ENCODE peak calls at places on chromosome 5, in nine cellular contexts. One of them, this sample, is unnamed. For H3K36me3, the result is how much of the 10 kb centered on the place peaks cover.

GRCh38 chr5:73694089-73694488 is 68.1 kb downstream of the ARHGEF28 start:
- DNase-seq in PC-9: no peak
- DNase-seq in aorta: no peak
- DNase-seq in psoas muscle: no peak
- DNase-seq in astrocyte: no peak
- DNase-seq in pancreas: no peak
- DNase-seq in cardiac muscle cell: peak
- DNase-seq in iPS DF 6.9: no peak
- DNase-seq in heart right ventricle: no peak
- DNase-seq in this sample: no peak

GRCh38 chr5:82591021-82591515 is 312.9 kb upstream of the RPS23 start:
- DNase-seq in PC-9: no peak
- DNase-seq in aorta: no peak
- DNase-seq in psoas muscle: no peak
- DNase-seq in astrocyte: peak
- DNase-seq in pancreas: no peak
- DNase-seq in cardiac muscle cell: no peak
- DNase-seq in iPS DF 6.9: no peak
- DNase-seq in heart right ventricle: no peak
- DNase-seq in this sample: no peak

GRCh38 chr5:77426670-77427069 is 65.4 kb downstream of the WDR41 start:
- DNase-seq in PC-9: peak
- DNase-seq in aorta: no peak
- DNase-seq in psoas muscle: no peak
- DNase-seq in astrocyte: peak
- DNase-seq in pancreas: no peak
- DNase-seq in cardiac muscle cell: peak
- DNase-seq in iPS DF 6.9: no peak
- DNase-seq in heart right ventricle: no peak
- DNase-seq in this sample: no peak

GRCh38 chr5:135223404-135223803 is 175.6 kb downstream of the MACROH2A1 start:
- DNase-seq in PC-9: no peak
- DNase-seq in aorta: no peak
- DNase-seq in psoas muscle: no peak
- DNase-seq in astrocyte: no peak
- DNase-seq in pancreas: no peak
- DNase-seq in cardiac muscle cell: no peak
- DNase-seq in iPS DF 6.9: no peak
- DNase-seq in heart right ventricle: no peak
- DNase-seq in this sample: peak

GRCh38 chr5:41763537-41763936 is 106.7 kb downstream of the OXCT1 start:
- DNase-seq in PC-9: no peak
- DNase-seq in aorta: no peak
- DNase-seq in psoas muscle: no peak
- DNase-seq in astrocyte: no peak
- DNase-seq in pancreas: no peak
- DNase-seq in cardiac muscle cell: peak
- DNase-seq in iPS DF 6.9: no peak
- DNase-seq in heart right ventricle: no peak
- DNase-seq in this sample: no peak

GRCh38 chr5:2659071-2659470 is 92.4 kb downstream of the IRX2 start:
- DNase-seq in PC-9: no peak
- DNase-seq in aorta: no peak
- DNase-seq in psoas muscle: no peak
- DNase-seq in astrocyte: peak
- DNase-seq in pancreas: no peak
- DNase-seq in cardiac muscle cell: no peak
- DNase-seq in iPS DF 6.9: no peak
- DNase-seq in heart right ventricle: no peak
- DNase-seq in this sample: peak

GRCh38 chr5:80069918-80070318 is 34.8 kb downstream of the THBS4 start:
- DNase-seq in PC-9: no peak
- DNase-seq in aorta: no peak
- DNase-seq in psoas muscle: no peak
- DNase-seq in astrocyte: no peak
- DNase-seq in pancreas: no peak
- DNase-seq in cardiac muscle cell: peak
- DNase-seq in iPS DF 6.9: no peak
- DNase-seq in heart right ventricle: peak
- DNase-seq in this sample: no peak

GRCh38 chr5:172090976-172091547 is 84.6 kb upstream of the FBXW11 start:
- DNase-seq in PC-9: no peak
- DNase-seq in aorta: peak
- DNase-seq in psoas muscle: no peak
- DNase-seq in astrocyte: no peak
- DNase-seq in pancreas: no peak
- DNase-seq in cardiac muscle cell: no peak
- DNase-seq in iPS DF 6.9: no peak
- DNase-seq in heart right ventricle: no peak
- DNase-seq in this sample: peak

GRCh38 chr5:174419523-174420132 is 304.8 kb upstream of the MSX2 start:
- DNase-seq in PC-9: peak
- DNase-seq in aorta: peak
- DNase-seq in psoas muscle: peak
- DNase-seq in astrocyte: peak
- DNase-seq in pancreas: peak
- DNase-seq in cardiac muscle cell: peak
- DNase-seq in iPS DF 6.9: peak
- DNase-seq in heart right ventricle: peak
- DNase-seq in this sample: peak

GRCh38 chr5:11602298-11602697 is 301.9 kb downstream of the CTNND2 start:
- DNase-seq in PC-9: no peak
- DNase-seq in aorta: no peak
- DNase-seq in psoas muscle: no peak
- DNase-seq in astrocyte: no peak
- DNase-seq in pancreas: no peak
- DNase-seq in cardiac muscle cell: no peak
- DNase-seq in iPS DF 6.9: no peak
- DNase-seq in heart right ventricle: no peak
- DNase-seq in this sample: no peak

GRCh38 chr5:41156739-41157138 is 56.6 kb downstream of the C6 start:
- DNase-seq in PC-9: no peak
- DNase-seq in aorta: no peak
- DNase-seq in psoas muscle: no peak
- DNase-seq in astrocyte: peak
- DNase-seq in pancreas: no peak
- DNase-seq in cardiac muscle cell: peak
- DNase-seq in iPS DF 6.9: no peak
- DNase-seq in heart right ventricle: no peak
- DNase-seq in this sample: no peak

GRCh38 chr5:69129413-69129812 is 35.6 kb downstream of the SLC30A5 start:
- DNase-seq in PC-9: no peak
- DNase-seq in aorta: no peak
- DNase-seq in psoas muscle: no peak
- DNase-seq in astrocyte: peak
- DNase-seq in pancreas: no peak
- DNase-seq in cardiac muscle cell: peak
- DNase-seq in iPS DF 6.9: no peak
- DNase-seq in heart right ventricle: no peak
- DNase-seq in this sample: no peak

GRCh38 chr5:98296426-98296825 is 477.0 kb upstream of the RGMB start:
- DNase-seq in PC-9: no peak
- DNase-seq in aorta: no peak
- DNase-seq in psoas muscle: no peak
- DNase-seq in astrocyte: peak
- DNase-seq in pancreas: no peak
- DNase-seq in cardiac muscle cell: peak
- DNase-seq in iPS DF 6.9: no peak
- DNase-seq in heart right ventricle: no peak
- DNase-seq in this sample: no peak

GRCh38 chr5:152622628-152623027 is 217.5 kb upstream of the NMUR2 start:
- DNase-seq in PC-9: no peak
- DNase-seq in aorta: no peak
- DNase-seq in psoas muscle: no peak
- DNase-seq in astrocyte: no peak
- DNase-seq in pancreas: no peak
- DNase-seq in cardiac muscle cell: no peak
- DNase-seq in iPS DF 6.9: no peak
- DNase-seq in heart right ventricle: no peak
- DNase-seq in this sample: peak

GRCh38 chr5:81552844-81553569 is 159.1 kb upstream of the ACOT12 start:
- DNase-seq in PC-9: no peak
- DNase-seq in aorta: no peak
- DNase-seq in psoas muscle: no peak
- DNase-seq in astrocyte: peak
- DNase-seq in pancreas: no peak
- DNase-seq in cardiac muscle cell: peak
- DNase-seq in iPS DF 6.9: no peak
- DNase-seq in heart right ventricle: no peak
- DNase-seq in this sample: no peak

GRCh38 chr5:133763744-133764143 is 151.4 kb upstream of the FSTL4 start:
- DNase-seq in PC-9: no peak
- DNase-seq in aorta: no peak
- DNase-seq in psoas muscle: no peak
- DNase-seq in astrocyte: no peak
- DNase-seq in pancreas: no peak
- DNase-seq in cardiac muscle cell: no peak
- DNase-seq in iPS DF 6.9: no peak
- DNase-seq in heart right ventricle: no peak
- DNase-seq in this sample: peak

GRCh38 chr5:16549491-16550233 is 67.1 kb downstream of the RETREG1 start:
- DNase-seq in PC-9: no peak
- DNase-seq in aorta: no peak
- DNase-seq in psoas muscle: no peak
- DNase-seq in astrocyte: no peak
- DNase-seq in pancreas: no peak
- DNase-seq in cardiac muscle cell: no peak
- DNase-seq in iPS DF 6.9: no peak
- DNase-seq in heart right ventricle: no peak
- DNase-seq in this sample: no peak

GRCh38 chr5:16930487-16930886 is 5.6 kb downstream of the MYO10 start:
- DNase-seq in PC-9: no peak
- DNase-seq in aorta: no peak
- DNase-seq in psoas muscle: no peak
- DNase-seq in astrocyte: no peak
- DNase-seq in pancreas: no peak
- DNase-seq in cardiac muscle cell: no peak
- DNase-seq in iPS DF 6.9: no peak
- DNase-seq in heart right ventricle: no peak
- DNase-seq in this sample: peak

GRCh38 chr5:130836729-130837660 is 328.1 kb downstream of the HINT1 start:
- DNase-seq in PC-9: no peak
- DNase-seq in aorta: no peak
- DNase-seq in psoas muscle: no peak
- DNase-seq in astrocyte: no peak
- DNase-seq in pancreas: no peak
- DNase-seq in cardiac muscle cell: peak
- DNase-seq in iPS DF 6.9: no peak
- DNase-seq in heart right ventricle: no peak
- DNase-seq in this sample: no peak

GRCh38 chr5:37915078-37915736 is 75.4 kb upstream of the GDNF start:
- DNase-seq in PC-9: no peak
- DNase-seq in aorta: no peak
- DNase-seq in psoas muscle: no peak
- DNase-seq in astrocyte: no peak
- DNase-seq in pancreas: no peak
- DNase-seq in cardiac muscle cell: no peak
- DNase-seq in iPS DF 6.9: no peak
- DNase-seq in heart right ventricle: no peak
- DNase-seq in this sample: no peak
- H3K36me3 ChIP-seq in PC-9: under half
- H3K36me3 ChIP-seq in aorta: under half
- H3K36me3 ChIP-seq in psoas muscle: under half
- H3K36me3 ChIP-seq in astrocyte: under half
- H3K36me3 ChIP-seq in pancreas: under half
- H3K36me3 ChIP-seq in cardiac muscle cell: under half
- H3K36me3 ChIP-seq in iPS DF 6.9: under half
- H3K36me3 ChIP-seq in heart right ventricle: under half
- H3K36me3 ChIP-seq in this sample: under half

GRCh38 chr5:181233436-181234115 is 10.1 kb downstream of the RACK1 start:
- DNase-seq in PC-9: no peak
- DNase-seq in aorta: no peak
- DNase-seq in psoas muscle: no peak
- DNase-seq in astrocyte: no peak
- DNase-seq in pancreas: no peak
- DNase-seq in cardiac muscle cell: no peak
- DNase-seq in iPS DF 6.9: no peak
- DNase-seq in heart right ventricle: no peak
- DNase-seq in this sample: no peak

GRCh38 chr5:181234116-181234454 is 9.6 kb downstream of the RACK1 start:
- DNase-seq in PC-9: no peak
- DNase-seq in aorta: no peak
- DNase-seq in psoas muscle: no peak
- DNase-seq in astrocyte: no peak
- DNase-seq in pancreas: no peak
- DNase-seq in cardiac muscle cell: no peak
- DNase-seq in iPS DF 6.9: no peak
- DNase-seq in heart right ventricle: no peak
- DNase-seq in this sample: peak

GRCh38 chr5:181232593-181232992 is 9.5 kb downstream of the TRIM41 start:
- DNase-seq in PC-9: no peak
- DNase-seq in aorta: no peak
- DNase-seq in psoas muscle: no peak
- DNase-seq in astrocyte: no peak
- DNase-seq in pancreas: no peak
- DNase-seq in cardiac muscle cell: no peak
- DNase-seq in iPS DF 6.9: no peak
- DNase-seq in heart right ventricle: no peak
- DNase-seq in this sample: no peak

GRCh38 chr5:181231444-181231843 is 8.4 kb downstream of the TRIM41 start:
- DNase-seq in PC-9: no peak
- DNase-seq in aorta: no peak
- DNase-seq in psoas muscle: no peak
- DNase-seq in astrocyte: no peak
- DNase-seq in pancreas: no peak
- DNase-seq in cardiac muscle cell: no peak
- DNase-seq in iPS DF 6.9: no peak
- DNase-seq in heart right ventricle: no peak
- DNase-seq in this sample: no peak

GRCh38 chr5:181229996-181230395 is 6.9 kb downstream of the TRIM41 start:
- DNase-seq in PC-9: no peak
- DNase-seq in aorta: no peak
- DNase-seq in psoas muscle: no peak
- DNase-seq in astrocyte: no peak
- DNase-seq in pancreas: no peak
- DNase-seq in cardiac muscle cell: no peak
- DNase-seq in iPS DF 6.9: no peak
- DNase-seq in heart right ventricle: no peak
- DNase-seq in this sample: no peak
- H3K36me3 ChIP-seq in PC-9: under half
- H3K36me3 ChIP-seq in aorta: under half
- H3K36me3 ChIP-seq in psoas muscle: half or more
- H3K36me3 ChIP-seq in astrocyte: under half
- H3K36me3 ChIP-seq in pancreas: under half
- H3K36me3 ChIP-seq in cardiac muscle cell: under half
- H3K36me3 ChIP-seq in iPS DF 6.9: under half
- H3K36me3 ChIP-seq in heart right ventricle: half or more
- H3K36me3 ChIP-seq in this sample: half or more

GRCh38 chr5:150117945-150118560 is 31.7 kb upstream of the CSF1R start:
- DNase-seq in PC-9: no peak
- DNase-seq in aorta: no peak
- DNase-seq in psoas muscle: no peak
- DNase-seq in astrocyte: no peak
- DNase-seq in pancreas: no peak
- DNase-seq in cardiac muscle cell: no peak
- DNase-seq in iPS DF 6.9: no peak
- DNase-seq in heart right ventricle: no peak
- DNase-seq in this sample: peak
- H3K36me3 ChIP-seq in PC-9: under half
- H3K36me3 ChIP-seq in aorta: under half
- H3K36me3 ChIP-seq in psoas muscle: under half
- H3K36me3 ChIP-seq in astrocyte: under half
- H3K36me3 ChIP-seq in pancreas: under half
- H3K36me3 ChIP-seq in cardiac muscle cell: under half
- H3K36me3 ChIP-seq in iPS DF 6.9: under half
- H3K36me3 ChIP-seq in heart right ventricle: under half
- H3K36me3 ChIP-seq in this sample: under half

GRCh38 chr5:137099651-137100050 is 399.5 kb downstream of the SPOCK1 start:
- DNase-seq in PC-9: no peak
- DNase-seq in aorta: no peak
- DNase-seq in psoas muscle: no peak
- DNase-seq in astrocyte: no peak
- DNase-seq in pancreas: no peak
- DNase-seq in cardiac muscle cell: no peak
- DNase-seq in iPS DF 6.9: no peak
- DNase-seq in heart right ventricle: no peak
- DNase-seq in this sample: no peak
- H3K36me3 ChIP-seq in PC-9: under half
- H3K36me3 ChIP-seq in aorta: under half
- H3K36me3 ChIP-seq in psoas muscle: under half
- H3K36me3 ChIP-seq in astrocyte: under half
- H3K36me3 ChIP-seq in pancreas: under half
- H3K36me3 ChIP-seq in cardiac muscle cell: under half
- H3K36me3 ChIP-seq in iPS DF 6.9: under half
- H3K36me3 ChIP-seq in heart right ventricle: under half
- H3K36me3 ChIP-seq in this sample: under half